ENCODE peak calls at places on chromosomes 3 and 15, in ten cellular contexts. R is germinal center; Y is NCI-H460; B is GM13976; W is stimulated activated CD4-positive, alpha-beta T cell treated with anti-CD3 and anti-CD28 coated beads, Interleukin-4, amount 100 ng/mL, for 1 hour; H is posterior cingulate gyrus; S is astrocyte of the hippocampus; D is caudate nucleus; X is activated CD8-positive, alpha-beta memory T cell treated with anti-CD3 and anti-CD28 coated beads for 1 hour; O is T-helper 2 cell. M is an unnamed sample.

GRCh38 chr3:64623125-64623524 is 64.7 kb downstream of the ADAMTS9 start:
- DNase-seq in R (no peak), Y (no peak), B (no peak), W (no peak), H (no peak), S (no peak), D (no peak), X (no peak), O (no peak), M (no peak)

GRCh38 chr15:70478251-70478990 is 284.9 kb downstream of the UACA start:
- DNase-seq in R (peak; percentile 76), Y (no peak), B (peak; percentile 70), W (no peak), H (no peak), S (no peak), D (no peak), X (no peak), O (no peak), M (no peak)

GRCh38 chr3:46923559-46924350 is 46.2 kb downstream of the PTH1R start:
- DNase-seq in R (peak; percentile 60), Y (peak; percentile 30), B (peak; percentile 78), W (peak; percentile 42), H (peak; percentile 45), S (peak; percentile 71), D (no peak), X (no peak), O (no peak), M (peak; percentile 58)

GRCh38 chr3:109480014-109480413 is 142.7 kb upstream of the DPPA4 start:
- DNase-seq in R (no peak), Y (no peak), B (no peak), W (no peak), H (no peak), S (no peak), D (no peak), X (no peak), O (no peak), M (no peak)

GRCh38 chr3:171347017-171347979 is 112.9 kb downstream of the TNIK start:
- DNase-seq in R (no peak), Y (no peak), B (peak; percentile 27), W (no peak), H (no peak), S (peak; percentile 62), D (peak; percentile 46), X (no peak), O (no peak), M (no peak)

GRCh38 chr3:39637807-39638206 is 170.3 kb downstream of the MOBP start:
- DNase-seq in R (no peak), Y (peak; percentile 31), B (no peak), W (no peak), H (no peak), S (peak; percentile 46), D (peak; percentile 14), X (no peak), O (no peak), M (no peak)

GRCh38 chr3:59514865-59515482 is 465.1 kb upstream of the CFAP20DC start:
- DNase-seq in R (no peak), Y (no peak), B (no peak), W (no peak), H (no peak), S (no peak), D (no peak), X (no peak), O (no peak), M (no peak)

GRCh38 chr3:97720417-97720816 is 44.1 kb upstream of the ARL6 start:
- DNase-seq in R (no peak), Y (no peak), B (no peak), W (no peak), H (no peak), S (no peak), D (no peak), X (no peak), O (no peak), M (no peak)

M was measured in heart left ventricle.